ENCODE peak calls at places on chromosomes 12 and 14, in five cellular contexts. X is foreskin fibroblast, I is AG10803, L is AG04450, Q is fibroblast of the aortic adventitia. Y is an unnamed sample.

GRCh38 chr12:64999157-64999425 is 122.0 kb downstream of the WIF1 start:
- DNase-seq in X (no peak), I (no peak), L (no peak), Q (no peak), Y (no peak)

GRCh38 chr12:989751-990278 is 1.2 kb upstream of the ERC1 start:
- DNase-seq in X (peak), I (peak), L (no peak), Q (peak), Y (peak)

GRCh38 chr14:90851327-90852036 is 35.3 kb upstream of the TTC7B start:
- DNase-seq in X (no peak), I (no peak), L (no peak), Q (no peak), Y (no peak)

GRCh38 chr14:63773504-63773903 is 45.6 kb upstream of the SGPP1 start:
- DNase-seq in X (no peak), I (no peak), L (no peak), Q (no peak), Y (no peak)

GRCh38 chr14:70622111-70622712 is 19.5 kb upstream of the TTC9 start:
- DNase-seq in X (peak), I (peak), L (no peak), Q (peak), Y (no peak)

GRCh38 chr12:94265521-94265920 is 117.1 kb downstream of the PLXNC1 start:
- DNase-seq in X (no peak), I (peak), L (no peak), Q (peak), Y (no peak)

GRCh38 chr12:67957383-67957782 is 31.9 kb upstream of the IFNG-AS1 start:
- DNase-seq in X (no peak), I (no peak), L (no peak), Q (no peak), Y (no peak)

GRCh38 chr12:63138484-63138883 is 12.5 kb downstream of the AVPR1A start:
- DNase-seq in X (no peak), I (no peak), L (no peak), Q (no peak), Y (no peak)

GRCh38 chr12:106585237-106585834 is 2.5 kb downstream of the RFX4 start:
- DNase-seq in X (no peak), I (no peak), L (no peak), Q (no peak), Y (no peak)

GRCh38 chr14:61524211-61524806 is 171.0 kb upstream of the HIF1A start:
- DNase-seq in X (peak), I (peak), L (no peak), Q (peak), Y (peak)

GRCh38 chr12:131509706-131510105 is 201.2 kb upstream of the SFSWAP start:
- DNase-seq in X (no peak), I (no peak), L (no peak), Q (no peak), Y (no peak)

GRCh38 chr12:94098466-94098865 is 49.9 kb upstream of the PLXNC1 start:
- DNase-seq in X (peak), I (peak), L (peak), Q (peak), Y (no peak)

GRCh38 chr14:89911018-89911919 is 43.3 kb downstream of the EFCAB11 start:
- DNase-seq in X (peak), I (peak), L (no peak), Q (peak), Y (peak)

GRCh38 chr12:52390739-52391617 is 5.5 kb upstream of the KRT84 start:
- DNase-seq in X (no peak), I (peak), L (no peak), Q (peak), Y (no peak)

GRCh38 chr14:89672636-89673279 is 255.7 kb upstream of the FOXN3 start:
- DNase-seq in X (no peak), I (no peak), L (no peak), Q (peak), Y (no peak)

GRCh38 chr12:14356147-14356546 is 9.3 kb upstream of the ATF7IP start:
- DNase-seq in X (no peak), I (peak), L (no peak), Q (no peak), Y (no peak)

GRCh38 chr12:47812797-47813490 is 6.8 kb downstream of the HDAC7 start:
- DNase-seq in X (peak), I (peak), L (no peak), Q (peak), Y (no peak)

GRCh38 chr14:78319826-78320635 is 149.9 kb downstream of the NRXN3 start:
- DNase-seq in X (no peak), I (no peak), L (no peak), Q (no peak), Y (no peak)

GRCh38 chr12:62692884-62693283 is 226.3 kb downstream of the MON2 start:
- DNase-seq in X (peak), I (peak), L (no peak), Q (peak), Y (peak)

GRCh38 chr12:25496098-25496587 is 56.9 kb downstream of the LMNTD1 start:
- DNase-seq in X (peak), I (peak), L (no peak), Q (peak), Y (peak)

GRCh38 chr14:24665440-24665991 is 31.5 kb upstream of the GZMB start:
- DNase-seq in X (no peak), I (no peak), L (no peak), Q (no peak), Y (no peak)

GRCh38 chr14:64692189-64692588 is 12.0 kb upstream of the PLEKHG3 start:
- DNase-seq in X (no peak), I (no peak), L (no peak), Q (no peak), Y (no peak)

GRCh38 chr12:52036587-52037171 is 14.6 kb upstream of the NR4A1 start:
- DNase-seq in X (peak), I (peak), L (no peak), Q (peak), Y (no peak)

GRCh38 chr14:25042362-25043299 is 7.3 kb downstream of the STXBP6 start:
- DNase-seq in X (peak), I (peak), L (no peak), Q (peak), Y (peak)

GRCh38 chr14:86944434-86944833 is 1048.5 kb downstream of the GALC start:
- DNase-seq in X (no peak), I (no peak), L (no peak), Q (no peak), Y (no peak)

GRCh38 chr14:49364752-49365117 is 221.4 kb downstream of the RPS29 start:
- DNase-seq in X (no peak), I (no peak), L (no peak), Q (no peak), Y (no peak)

GRCh38 chr14:30610719-30611388 is 11.3 kb upstream of the SCFD1 start:
- DNase-seq in X (no peak), I (peak), L (peak), Q (peak), Y (no peak)

DNA sequence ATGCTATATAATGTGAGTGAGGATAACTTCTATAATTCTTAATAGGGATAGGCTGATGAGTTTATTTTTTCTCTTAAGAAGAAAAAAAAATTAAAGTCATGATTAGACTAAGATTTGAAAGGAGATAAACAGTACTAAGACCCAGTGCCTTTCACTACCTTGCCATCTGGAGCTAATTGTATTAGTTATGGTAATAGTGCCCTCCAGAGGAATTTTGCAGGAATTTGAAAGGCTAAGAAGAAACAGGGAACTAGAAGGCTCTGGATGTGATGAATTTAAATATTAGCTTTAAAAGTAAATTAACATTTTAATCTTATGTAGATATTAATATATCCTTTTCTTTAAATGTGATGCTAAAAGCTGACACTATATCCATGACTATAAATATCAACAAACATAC is 36.6 kb upstream of the PIK3C2G start:
- DNase-seq in X (no peak), I (peak), L (no peak), Q (peak), Y (peak)
- TF ChIP-seq CTCF in X (peak), I (peak), L (peak), Q (peak), Y (peak)

DNA sequence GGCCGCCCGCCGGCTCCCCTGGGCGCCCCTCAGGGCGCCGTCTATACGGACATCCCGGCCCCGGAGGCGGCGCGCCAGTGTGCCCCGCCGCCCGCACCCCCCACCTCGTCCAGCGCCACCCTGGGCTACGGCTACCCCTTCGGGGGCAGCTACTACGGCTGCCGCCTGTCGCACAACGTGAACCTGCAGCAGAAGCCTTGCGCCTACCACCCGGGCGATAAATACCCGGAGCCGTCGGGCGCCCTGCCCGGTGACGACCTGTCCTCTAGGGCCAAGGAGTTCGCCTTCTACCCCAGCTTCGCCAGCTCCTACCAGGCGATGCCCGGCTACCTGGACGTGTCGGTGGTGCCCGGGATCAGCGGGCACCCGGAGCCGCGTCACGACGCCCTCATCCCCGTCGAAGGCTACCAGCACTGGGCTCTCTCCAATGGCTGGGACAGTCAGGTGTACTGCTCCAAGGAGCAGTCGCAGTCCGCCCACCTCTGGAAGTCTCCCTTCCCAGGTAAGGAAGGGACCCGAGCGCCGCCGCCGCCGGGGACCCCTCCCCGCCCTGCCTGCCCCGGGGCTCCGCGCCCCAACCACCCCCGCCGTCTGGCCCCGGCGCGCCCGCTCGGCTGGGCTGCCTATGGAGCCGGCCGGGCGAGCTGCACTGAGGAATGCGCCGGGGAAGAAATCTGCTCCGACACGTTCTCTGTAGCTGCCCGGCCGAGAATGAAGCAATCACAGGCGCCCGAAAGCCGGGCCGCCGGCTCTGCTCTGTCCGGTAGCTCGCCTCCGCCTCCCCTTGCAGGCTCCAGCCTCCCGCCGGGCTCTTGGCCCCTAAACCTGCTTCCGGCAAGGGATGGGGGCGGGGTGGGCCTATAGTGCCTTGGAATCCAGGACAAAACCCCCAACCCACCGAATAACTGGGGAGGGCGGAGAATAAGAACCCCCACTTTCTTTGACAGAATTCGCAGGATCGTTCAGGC is 794 bp downstream of the HOXC13 start:
- DNase-seq in X (peak), I (peak), L (no peak), Q (peak), Y (peak)
- H3K4me3 ChIP-seq in X (no peak), I (no peak), L (no peak), Q (no peak), Y (peak)

GRCh38 chr14:34539407-34540180 is at the start of gene EAPP:
- DNase-seq in X (peak), I (peak), L (peak), Q (peak), Y (peak)
- TF ChIP-seq CTCF in X (no peak), I (no peak), L (no peak), Q (no peak), Y (peak)

GRCh38 chr12:13206560-13206897 is 10.0 kb downstream of the EMP1 start:
- DNase-seq in X (no peak), I (no peak), L (no peak), Q (no peak), Y (no peak)
- H3K4me3 ChIP-seq in X (peak), I (peak), L (peak), Q (peak), Y (no peak)

GRCh38 chr14:105059035-105059916 is 6.0 kb downstream of the GPR132 start:
- DNase-seq in X (no peak), I (no peak), L (no peak), Q (peak), Y (no peak)
- TF ChIP-seq CTCF in X (no peak), I (no peak), L (no peak), Q (no peak), Y (no peak)